ENCODE peak calls at places on chromosomes 7 and 10, in nine cellular contexts. O, F, J, K, Z, S, N, Q and X are unnamed samples. For H3K4me1, the result is how much of the 10 kb centered on the place peaks cover.

GRCh38 chr7:140197218-140197890 is 20.6 kb upstream of the KDM7A start:
- DNase-seq in O (no peak), K (no peak), J (no peak), N (no peak), S (no peak), Z (no peak), F (no peak), Q (no peak), X (no peak)

GRCh38 chr10:102117391-102118159 is 2.6 kb downstream of the LDB1 start:
- DNase-seq in J (peak), S (peak), F (peak), O (peak), K (peak), Q (peak), N (no peak), Z (peak), X (peak)

GRCh38 chr10:70584941-70585544 is 17.5 kb downstream of the PRF1 start:
- DNase-seq in F (no peak), N (no peak), Z (no peak), K (no peak), O (no peak), J (no peak), S (no peak), Q (peak), X (no peak)

GRCh38 chr10:78852856-78853255 is 215.9 kb upstream of the ZMIZ1 start:
- DNase-seq in F (no peak), K (no peak), Z (peak), J (no peak), O (peak), N (peak), Q (no peak), S (peak), X (peak)

GRCh38 chr10:11272915-11273389 is 255.3 kb downstream of the CELF2 start:
- DNase-seq in Z (no peak), N (no peak), Q (no peak), O (no peak), S (no peak), J (no peak), K (no peak), F (no peak), X (no peak)

GRCh38 chr7:727104-727805 is at the start of gene PRKAR1B:
- DNase-seq in N (no peak), O (no peak), Z (no peak), J (peak), S (peak), F (no peak), Q (peak), K (no peak), X (peak)

GRCh38 chr10:26215923-26216576 is 524 bp upstream of the GAD2 start:
- DNase-seq in O (no peak), J (no peak), S (no peak), Z (no peak), Q (no peak), K (peak), F (no peak), N (no peak), X (peak)

GRCh38 chr10:20391629-20392028 is 505.5 kb downstream of the NEBL start:
- DNase-seq in Q (no peak), N (no peak), F (no peak), S (no peak), Z (no peak), J (no peak), K (no peak), O (no peak), X (no peak)

GRCh38 chr10:28970231-28970630 is 292.9 kb downstream of the BAMBI start:
- DNase-seq in F (no peak), Q (no peak), K (no peak), S (no peak), O (peak), J (no peak), Z (no peak), N (no peak), X (no peak)

GRCh38 chr10:102493771-102494170 is 8.7 kb downstream of the ACTR1A start:
- DNase-seq in N (no peak), O (no peak), K (peak), F (no peak), Z (no peak), S (no peak), J (peak), Q (no peak), X (no peak)

GRCh38 chr7:35026154-35026553 is 11.1 kb downstream of the DPY19L1 start:
- DNase-seq in Q (no peak), N (peak), S (no peak), K (no peak), Z (no peak), O (no peak), J (no peak), F (no peak), X (no peak)

GRCh38 chr7:137875746-137876145 is 29.0 kb upstream of the DGKI start:
- DNase-seq in O (no peak), N (no peak), Z (no peak), S (no peak), J (no peak), F (no peak), K (no peak), Q (no peak), X (no peak)

GRCh38 chr7:30594055-30594539 is 581 bp upstream of the GARS1 start:
- DNase-seq in K (peak), Q (peak), S (peak), O (peak), F (peak), J (peak), Z (no peak), N (no peak), X (peak)

GRCh38 chr10:6385683-6386082 is 183.0 kb downstream of the PFKFB3 start:
- DNase-seq in J (no peak), S (no peak), Z (no peak), K (no peak), N (no peak), F (no peak), Q (no peak), O (peak), X (no peak)

GRCh38 chr7:141151726-141152125 is 77.9 kb downstream of the TMEM178B start:
- DNase-seq in Q (no peak), N (no peak), F (no peak), Z (no peak), S (no peak), K (no peak), J (no peak), O (no peak), X (no peak)

GRCh38 chr10:57786850-57787750 is 480.6 kb downstream of the IPMK start:
- DNase-seq in Q (no peak), K (no peak), S (no peak), N (no peak), J (no peak), O (no peak), F (no peak), Z (no peak), X (no peak)

GRCh38 chr10:70872281-70872680 is 16.1 kb downstream of the PCBD1 start:
- DNase-seq in O (no peak), Q (no peak), F (no peak), Z (no peak), N (no peak), K (no peak), J (no peak), S (no peak), X (no peak)

GRCh38 chr7:70384891-70385290 is 747.1 kb upstream of the GALNT17 start:
- DNase-seq in Z (no peak), F (no peak), N (no peak), O (peak), K (no peak), S (no peak), Q (no peak), J (no peak), X (no peak)

GRCh38 chr7:116710764-116711452 is 38.9 kb downstream of the MET start:
- DNase-seq in N (no peak), J (no peak), Q (no peak), F (no peak), K (no peak), S (no peak), O (no peak), Z (no peak), X (peak)

GRCh38 chr7:7707756-7708310 is 10.6 kb downstream of the RPA3 start:
- DNase-seq in N (no peak), S (no peak), J (no peak), K (no peak), Q (no peak), Z (no peak), O (peak), F (no peak), X (no peak)

GRCh38 chr10:60123172-60123571 is 216.8 kb upstream of the CCDC6 start:
- DNase-seq in Z (no peak), K (no peak), F (no peak), Q (no peak), J (no peak), N (peak), S (no peak), O (peak), X (no peak)

GRCh38 chr10:21141946-21142345 is 244.8 kb upstream of the NEBL start:
- DNase-seq in Q (no peak), F (no peak), O (no peak), S (no peak), K (no peak), Z (no peak), N (no peak), J (no peak), X (no peak)

GRCh38 chr10:79070091-79070610 is 1.4 kb downstream of the ZMIZ1 start:
- DNase-seq in O (no peak), Z (peak), Q (peak), J (peak), K (peak), N (no peak), F (no peak), S (peak), X (peak)

GRCh38 chr7:8938036-8938435 is 504.6 kb downstream of the NXPH1 start:
- DNase-seq in J (no peak), O (no peak), Z (peak), F (no peak), N (no peak), Q (no peak), K (no peak), S (no peak), X (no peak)

GRCh38 chr7:16649196-16649595 is 3.2 kb downstream of the BZW2 start:
- DNase-seq in K (no peak), N (no peak), S (no peak), J (no peak), F (no peak), Q (no peak), O (no peak), Z (no peak), X (no peak)
- H3K4me1 ChIP-seq in K (under half), N (under half), S (under half), J (under half), F (under half), Q (under half), O (under half), Z (half or more), X (under half)

GRCh38 chr10:126092806-126093205 is 196.4 kb downstream of the FANK1 start:
- DNase-seq in K (no peak), O (peak), J (no peak), S (no peak), F (no peak), N (no peak), Z (no peak), Q (no peak), X (no peak)
- TF ChIP-seq POLR2A in K (no peak), O (no peak), J (no peak), S (no peak), F (no peak), N (no peak), Z (no peak), Q (no peak), X (no peak)

GRCh38 chr7:148701414-148701813 is 2.7 kb downstream of the CUL1 start:
- DNase-seq in Q (no peak), S (no peak), J (no peak), Z (no peak), F (no peak), K (no peak), O (peak), N (no peak), X (no peak)
- H3K4me1 ChIP-seq in Q (under half), S (half or more), J (half or more), Z (half or more), F (half or more), K (under half), O (under half), N (under half), X (half or more)

GRCh38 chr7:47979832-47980181 is 392 bp upstream of the HUS1 start:
- DNase-seq in O (no peak), J (no peak), S (no peak), K (no peak), Z (no peak), Q (no peak), F (no peak), N (no peak), X (no peak)

GRCh38 chr7:47973739-47974138 is 5.7 kb downstream of the HUS1 start:
- DNase-seq in Q (no peak), O (no peak), N (no peak), F (no peak), J (no peak), K (no peak), S (no peak), Z (no peak), X (no peak)

GRCh38 chr7:47982610-47983009 is 3.2 kb upstream of the HUS1 start:
- DNase-seq in J (no peak), K (no peak), N (no peak), O (no peak), F (no peak), Q (no peak), S (no peak), Z (no peak), X (no peak)

GRCh38 chr7:47978790-47979144 is 648 bp downstream of the HUS1 start:
- DNase-seq in J (no peak), F (peak), K (no peak), S (no peak), Z (no peak), O (no peak), Q (no peak), N (no peak), X (no peak)

GRCh38 chr7:47979145-47979831 is at the start of gene HUS1:
- DNase-seq in S (peak), J (peak), Z (peak), O (peak), Q (peak), K (peak), N (peak), F (peak), X (peak)
- TF ChIP-seq POLR2A in S (peak), J (peak), Z (no peak), O (peak), Q (peak), K (no peak), N (peak), F (peak), X (peak)

GRCh38 chr10:89466599-89467035 is 52.2 kb downstream of the IFIT5 start:
- DNase-seq in K (no peak), O (peak), Q (no peak), J (no peak), S (no peak), F (no peak), Z (no peak), N (peak), X (peak)
- H3K4me1 ChIP-seq in K (under half), O (under half), Q (under half), J (under half), S (under half), F (under half), Z (under half), N (under half), X (half or more)

GRCh38 chr10:63644398-63645142 is 123.4 kb downstream of the REEP3 start:
- DNase-seq in Z (no peak), S (no peak), K (no peak), N (no peak), O (no peak), F (no peak), J (no peak), Q (no peak), X (no peak)
- TF ChIP-seq POLR2A in Z (no peak), S (no peak), K (no peak), N (no peak), O (no peak), F (no peak), J (no peak), Q (no peak), X (no peak)

DNA sequence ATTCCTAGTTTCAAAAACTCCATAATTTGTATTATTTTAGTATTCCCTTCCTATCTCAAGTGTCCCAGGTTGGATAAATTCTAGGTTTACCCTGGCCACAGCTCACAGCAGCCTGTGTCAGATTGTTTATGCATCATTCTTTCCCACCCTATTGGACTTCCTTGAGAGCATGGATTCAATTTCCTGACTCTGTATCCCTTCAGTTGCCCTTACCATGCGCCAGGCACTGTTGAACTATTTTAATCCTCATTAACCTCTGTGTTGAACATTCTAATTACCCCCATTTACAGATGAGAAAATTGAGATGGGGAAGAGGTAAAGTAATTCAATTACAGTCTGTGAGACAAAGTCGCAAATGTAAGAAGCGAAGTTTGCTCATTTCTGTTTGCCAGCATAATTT is 58.8 kb downstream of the STEAP1B start:
- DNase-seq in Z (no peak), K (no peak), N (no peak), Q (no peak), F (no peak), O (no peak), J (no peak), S (no peak), X (no peak)
- H3K4me1 ChIP-seq in Z (under half), K (under half), N (under half), Q (under half), F (under half), O (under half), J (under half), S (under half), X (half or more)